ENCODE peak calls at places on chromosome 9, in five cellular contexts. One of them, this sample, is unnamed. For H3K4me1, the result is how much of the 10 kb centered on the place peaks cover.

GRCh38 chr9:90340421-90340820 is 302.2 kb downstream of the DIRAS2 start:
- DNase-seq in colonic mucosa: no peak
- DNase-seq in heart left ventricle: no peak
- DNase-seq in H9: no peak
- DNase-seq in cardiac muscle cell: peak
- DNase-seq in this sample: no peak

GRCh38 chr9:100206899-100207298 is 107.9 kb downstream of the INVS start:
- DNase-seq in heart left ventricle: no peak
- DNase-seq in H9: no peak
- DNase-seq in cardiac muscle cell: peak
- DNase-seq in colonic mucosa: no peak
- DNase-seq in this sample: no peak

GRCh38 chr9:17063535-17064135 is 71.2 kb upstream of the CNTLN start:
- DNase-seq in colonic mucosa: peak
- DNase-seq in heart left ventricle: no peak
- DNase-seq in cardiac muscle cell: peak
- DNase-seq in H9: peak
- DNase-seq in this sample: no peak

GRCh38 chr9:134066923-134067851 is 639 bp downstream of the BRD3 start:
- DNase-seq in cardiac muscle cell: peak
- DNase-seq in H9: no peak
- DNase-seq in colonic mucosa: no peak
- DNase-seq in heart left ventricle: no peak
- DNase-seq in this sample: peak

GRCh38 chr9:68455436-68455835 is 85.2 kb downstream of the TMEM252 start:
- DNase-seq in cardiac muscle cell: no peak
- DNase-seq in H9: no peak
- DNase-seq in heart left ventricle: no peak
- DNase-seq in colonic mucosa: no peak
- DNase-seq in this sample: no peak

GRCh38 chr9:122991370-122991830 is 42.1 kb upstream of the GPR21 start:
- DNase-seq in cardiac muscle cell: peak
- DNase-seq in H9: no peak
- DNase-seq in heart left ventricle: no peak
- DNase-seq in colonic mucosa: peak
- DNase-seq in this sample: no peak

GRCh38 chr9:110797611-110798010 is 129.0 kb downstream of the MUSK start:
- DNase-seq in colonic mucosa: no peak
- DNase-seq in heart left ventricle: no peak
- DNase-seq in H9: no peak
- DNase-seq in cardiac muscle cell: no peak
- DNase-seq in this sample: no peak

GRCh38 chr9:130119521-130120206 is 52.5 kb upstream of the NCS1 start:
- DNase-seq in colonic mucosa: no peak
- DNase-seq in H9: no peak
- DNase-seq in heart left ventricle: no peak
- DNase-seq in cardiac muscle cell: no peak
- DNase-seq in this sample: no peak

GRCh38 chr9:136081826-136082495 is 13.1 kb downstream of the NACC2 start:
- DNase-seq in H9: peak
- DNase-seq in heart left ventricle: peak
- DNase-seq in colonic mucosa: no peak
- DNase-seq in cardiac muscle cell: no peak
- DNase-seq in this sample: no peak

GRCh38 chr9:124191691-124192208 is 66.0 kb upstream of the NEK6 start:
- DNase-seq in colonic mucosa: peak
- DNase-seq in heart left ventricle: no peak
- DNase-seq in cardiac muscle cell: no peak
- DNase-seq in H9: no peak
- DNase-seq in this sample: no peak

GRCh38 chr9:12494411-12494810 is 198.8 kb upstream of the TYRP1 start:
- DNase-seq in heart left ventricle: no peak
- DNase-seq in colonic mucosa: no peak
- DNase-seq in cardiac muscle cell: no peak
- DNase-seq in H9: no peak
- DNase-seq in this sample: no peak

GRCh38 chr9:134782921-134783698 is 97.5 kb upstream of the FCN2 start:
- DNase-seq in cardiac muscle cell: no peak
- DNase-seq in colonic mucosa: no peak
- DNase-seq in heart left ventricle: no peak
- DNase-seq in H9: no peak
- DNase-seq in this sample: no peak

GRCh38 chr9:78745996-78746395 is 449.1 kb downstream of the PSAT1 start:
- DNase-seq in cardiac muscle cell: no peak
- DNase-seq in colonic mucosa: no peak
- DNase-seq in heart left ventricle: no peak
- DNase-seq in H9: no peak
- DNase-seq in this sample: no peak

GRCh38 chr9:93302586-93303257 is 118.8 kb downstream of the WNK2 start:
- DNase-seq in H9: peak
- DNase-seq in heart left ventricle: peak
- DNase-seq in colonic mucosa: peak
- DNase-seq in cardiac muscle cell: peak
- DNase-seq in this sample: peak

GRCh38 chr9:15543033-15543791 is 9.6 kb upstream of the CCDC171 start:
- DNase-seq in cardiac muscle cell: peak
- DNase-seq in heart left ventricle: no peak
- DNase-seq in H9: no peak
- DNase-seq in colonic mucosa: no peak
- DNase-seq in this sample: no peak

GRCh38 chr9:136052991-136053756 is 41.9 kb downstream of the NACC2 start:
- DNase-seq in H9: peak
- DNase-seq in colonic mucosa: no peak
- DNase-seq in cardiac muscle cell: no peak
- DNase-seq in heart left ventricle: peak
- DNase-seq in this sample: no peak

GRCh38 chr9:78031271-78031825 is at the start of gene GNAQ:
- DNase-seq in heart left ventricle: peak
- DNase-seq in colonic mucosa: no peak
- DNase-seq in H9: no peak
- DNase-seq in cardiac muscle cell: no peak
- DNase-seq in this sample: peak

GRCh38 chr9:113155911-113156559 is 5.2 kb downstream of the SLC31A2 start:
- DNase-seq in colonic mucosa: no peak
- DNase-seq in H9: no peak
- DNase-seq in cardiac muscle cell: no peak
- DNase-seq in heart left ventricle: no peak
- DNase-seq in this sample: no peak

GRCh38 chr9:123816817-123817472 is 113.0 kb downstream of the DENND1A start:
- DNase-seq in heart left ventricle: no peak
- DNase-seq in colonic mucosa: no peak
- DNase-seq in H9: no peak
- DNase-seq in cardiac muscle cell: no peak
- DNase-seq in this sample: no peak

GRCh38 chr9:23669776-23670175 is 156.3 kb downstream of the ELAVL2 start:
- DNase-seq in heart left ventricle: no peak
- DNase-seq in H9: no peak
- DNase-seq in cardiac muscle cell: no peak
- DNase-seq in colonic mucosa: no peak
- DNase-seq in this sample: no peak

GRCh38 chr9:13688990-13689600 is 409.6 kb upstream of the MPDZ start:
- DNase-seq in H9: no peak
- DNase-seq in heart left ventricle: no peak
- DNase-seq in colonic mucosa: no peak
- DNase-seq in cardiac muscle cell: peak
- DNase-seq in this sample: no peak

GRCh38 chr9:97188545-97188944 is 118.9 kb upstream of the CCDC180 start:
- DNase-seq in cardiac muscle cell: no peak
- DNase-seq in H9: no peak
- DNase-seq in heart left ventricle: no peak
- DNase-seq in colonic mucosa: no peak
- DNase-seq in this sample: no peak

GRCh38 chr9:7976167-7976755 is 176.7 kb upstream of the DMAC1 start:
- DNase-seq in colonic mucosa: no peak
- DNase-seq in cardiac muscle cell: no peak
- DNase-seq in heart left ventricle: no peak
- DNase-seq in H9: no peak
- DNase-seq in this sample: peak

GRCh38 chr9:84997472-84997871 is 327.9 kb downstream of the NTRK2 start:
- DNase-seq in cardiac muscle cell: no peak
- DNase-seq in colonic mucosa: no peak
- DNase-seq in heart left ventricle: no peak
- DNase-seq in H9: peak
- DNase-seq in this sample: no peak

GRCh38 chr9:34032631-34033030 is 16.1 kb downstream of the UBAP2 start:
- DNase-seq in heart left ventricle: no peak
- DNase-seq in cardiac muscle cell: no peak
- DNase-seq in H9: no peak
- DNase-seq in colonic mucosa: no peak
- DNase-seq in this sample: no peak

GRCh38 chr9:95296761-95297160 is 20.7 kb downstream of the FANCC start:
- DNase-seq in cardiac muscle cell: no peak
- DNase-seq in heart left ventricle: no peak
- DNase-seq in colonic mucosa: no peak
- DNase-seq in H9: no peak
- DNase-seq in this sample: no peak

GRCh38 chr9:134413890-134414731 is 87.9 kb downstream of the RXRA start:
- DNase-seq in H9: no peak
- DNase-seq in colonic mucosa: no peak
- DNase-seq in heart left ventricle: peak
- DNase-seq in cardiac muscle cell: peak
- DNase-seq in this sample: no peak

GRCh38 chr9:93108301-93109041 is 12.5 kb downstream of the CARD19 start:
- DNase-seq in H9: no peak
- DNase-seq in heart left ventricle: peak
- DNase-seq in colonic mucosa: no peak
- DNase-seq in cardiac muscle cell: no peak
- DNase-seq in this sample: no peak

GRCh38 chr9:7216004-7216821 is 458.4 kb downstream of the KDM4C start:
- DNase-seq in heart left ventricle: no peak
- DNase-seq in colonic mucosa: no peak
- DNase-seq in cardiac muscle cell: peak
- DNase-seq in H9: no peak
- DNase-seq in this sample: no peak

DNA sequence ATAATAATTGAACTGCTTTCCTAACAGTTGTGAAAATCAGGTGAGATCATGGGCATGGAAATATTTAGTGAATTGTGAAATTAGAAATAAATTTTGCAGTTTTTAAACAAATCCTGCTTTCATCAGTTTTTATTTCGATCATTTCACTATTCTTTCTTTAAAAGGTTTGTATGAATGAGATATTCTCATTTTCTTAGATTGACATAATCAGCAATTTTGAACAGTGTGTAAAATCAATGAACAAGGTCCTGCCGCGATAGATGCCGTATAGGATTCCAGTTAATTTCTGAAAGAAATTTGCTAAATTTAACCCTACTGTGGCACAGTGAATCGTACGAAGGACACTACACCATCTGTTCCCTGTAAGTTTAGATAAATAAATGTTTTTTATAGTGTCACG is 7.5 kb downstream of the RAD23B start:
- DNase-seq in colonic mucosa: no peak
- DNase-seq in heart left ventricle: no peak
- DNase-seq in cardiac muscle cell: no peak
- DNase-seq in H9: no peak
- DNase-seq in this sample: no peak
- H3K4me1 ChIP-seq in colonic mucosa: under half
- H3K4me1 ChIP-seq in heart left ventricle: half or more
- H3K4me1 ChIP-seq in cardiac muscle cell: under half
- H3K4me1 ChIP-seq in H9: under half
- H3K4me1 ChIP-seq in this sample: half or more

GRCh38 chr9:131673531-131673930 is 66.3 kb downstream of the RAPGEF1 start:
- DNase-seq in colonic mucosa: no peak
- DNase-seq in H9: no peak
- DNase-seq in heart left ventricle: no peak
- DNase-seq in cardiac muscle cell: no peak
- DNase-seq in this sample: no peak

GRCh38 chr9:131671150-131671549 is 68.7 kb downstream of the RAPGEF1 start:
- DNase-seq in H9: no peak
- DNase-seq in heart left ventricle: no peak
- DNase-seq in colonic mucosa: no peak
- DNase-seq in cardiac muscle cell: no peak
- DNase-seq in this sample: no peak

GRCh38 chr9:131670247-131670681 is 69.6 kb downstream of the RAPGEF1 start:
- DNase-seq in heart left ventricle: no peak
- DNase-seq in H9: no peak
- DNase-seq in cardiac muscle cell: no peak
- DNase-seq in colonic mucosa: no peak
- DNase-seq in this sample: no peak

GRCh38 chr9:131673068-131673467 is 66.8 kb downstream of the RAPGEF1 start:
- DNase-seq in H9: no peak
- DNase-seq in cardiac muscle cell: no peak
- DNase-seq in heart left ventricle: no peak
- DNase-seq in colonic mucosa: no peak
- DNase-seq in this sample: no peak

DNA sequence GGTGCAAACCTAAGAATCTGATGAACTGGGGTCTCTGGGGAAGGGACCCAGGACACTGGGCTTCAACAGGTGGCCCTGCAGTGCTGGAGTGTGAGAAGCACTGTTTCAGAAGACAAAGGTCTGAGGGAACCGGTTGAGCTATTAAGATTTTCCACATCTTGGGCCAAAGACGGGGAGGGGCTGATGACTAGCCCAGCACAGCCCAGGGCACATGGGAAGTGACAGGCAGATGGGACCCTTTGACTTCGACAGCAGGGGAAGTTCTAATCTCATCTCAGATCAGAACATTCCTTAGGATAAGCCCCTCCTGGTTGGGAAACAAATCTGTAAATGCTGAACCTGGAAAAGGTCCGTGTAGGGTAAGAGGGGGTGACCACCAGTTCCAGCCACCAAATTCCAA is 67.4 kb downstream of the RAPGEF1 start:
- DNase-seq in H9: no peak
- DNase-seq in colonic mucosa: no peak
- DNase-seq in cardiac muscle cell: no peak
- DNase-seq in heart left ventricle: no peak
- DNase-seq in this sample: no peak
- H3K4me1 ChIP-seq in H9: under half
- H3K4me1 ChIP-seq in colonic mucosa: under half
- H3K4me1 ChIP-seq in cardiac muscle cell: under half
- H3K4me1 ChIP-seq in heart left ventricle: half or more
- H3K4me1 ChIP-seq in this sample: half or more

DNA sequence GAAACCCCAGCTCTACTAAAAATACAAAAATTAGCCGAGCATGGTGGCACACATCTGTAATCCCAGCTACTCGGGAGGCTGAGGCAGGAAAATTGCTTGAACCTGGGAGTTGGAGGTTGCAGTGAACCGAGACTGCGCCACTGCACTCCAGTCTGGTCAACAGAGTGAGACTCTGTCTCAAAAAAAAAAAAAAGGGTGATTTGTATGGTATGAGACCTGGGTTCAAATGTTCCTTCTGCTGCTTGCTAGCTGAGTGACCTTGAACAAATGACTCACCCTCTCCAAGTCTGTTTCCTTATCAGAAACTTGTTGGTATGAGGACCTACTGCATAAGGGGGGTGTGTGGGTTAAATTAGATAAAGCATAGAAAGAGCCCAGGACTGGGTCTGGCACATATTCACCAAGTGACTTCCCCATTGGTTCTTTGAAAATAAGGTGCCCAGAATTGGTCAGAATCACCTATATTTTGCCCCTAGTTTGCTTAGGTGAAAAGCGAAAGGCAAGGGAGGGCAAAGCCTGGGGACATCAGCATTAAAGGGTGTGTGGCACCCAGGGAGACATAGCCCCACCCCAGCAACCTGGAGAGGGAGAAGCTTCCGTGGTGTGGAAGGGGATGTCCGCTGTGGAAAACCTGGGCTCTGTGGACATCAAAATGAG is 9.9 kb downstream of the SLC25A25 start:
- DNase-seq in cardiac muscle cell: no peak
- DNase-seq in colonic mucosa: no peak
- DNase-seq in H9: no peak
- DNase-seq in heart left ventricle: no peak
- DNase-seq in this sample: no peak
- H3K4me1 ChIP-seq in cardiac muscle cell: under half
- H3K4me1 ChIP-seq in colonic mucosa: under half
- H3K4me1 ChIP-seq in H9: under half
- H3K4me1 ChIP-seq in heart left ventricle: under half
- H3K4me1 ChIP-seq in this sample: under half

GRCh38 chr9:71743884-71744283 is 24.4 kb downstream of the CEMIP2 start:
- DNase-seq in heart left ventricle: no peak
- DNase-seq in H9: no peak
- DNase-seq in colonic mucosa: no peak
- DNase-seq in cardiac muscle cell: no peak
- DNase-seq in this sample: no peak
- H3K4me1 ChIP-seq in heart left ventricle: under half
- H3K4me1 ChIP-seq in H9: under half
- H3K4me1 ChIP-seq in colonic mucosa: under half
- H3K4me1 ChIP-seq in cardiac muscle cell: under half
- H3K4me1 ChIP-seq in this sample: under half